ENCODE peak calls at places on chromosomes 5 and 9, in four cellular contexts. N, Q, G and P are unnamed samples.

GRCh38 chr5:142432961-142433360 is 108.1 kb upstream of the SPRY4 start:
- DNase-seq in N (no peak), Q (no peak), G (no peak), P (no peak)

GRCh38 chr5:90135979-90136378 is 273.6 kb downstream of the CETN3 start:
- DNase-seq in N (peak; percentile 16), Q (peak; percentile 31), G (no peak), P (peak; percentile 14)

GRCh38 chr9:3261484-3261883 is 264.3 kb downstream of the RFX3 start:
- DNase-seq in N (no peak), Q (no peak), G (no peak), P (no peak)

GRCh38 chr9:16030513-16031185 is 477.8 kb downstream of the CCDC171 start:
- DNase-seq in N (peak; percentile 25), Q (no peak), G (peak; percentile 35), P (no peak)

GRCh38 chr5:82861705-82862104 is 215.5 kb downstream of the TMEM167A start:
- DNase-seq in N (no peak), Q (no peak), G (no peak), P (no peak)

GRCh38 chr5:163190283-163190682 is 247.1 kb upstream of the CCNG1 start:
- DNase-seq in N (no peak), Q (no peak), G (peak; percentile 9), P (no peak)

GRCh38 chr9:123597926-123598556 is 242.0 kb downstream of the CRB2 start:
- DNase-seq in N (no peak), Q (peak; percentile 23), G (no peak), P (no peak)

GRCh38 chr5:57442080-57442839 is 40.4 kb downstream of the ACTBL2 start:
- DNase-seq in N (peak; percentile 14), Q (no peak), G (no peak), P (peak; percentile 15)

GRCh38 chr5:52829664-52830063 is 41.9 kb downstream of the ITGA1 start:
- DNase-seq in N (no peak), Q (no peak), G (no peak), P (no peak)

GRCh38 chr5:169139381-169140125 is 161.4 kb downstream of the SLIT3 start:
- DNase-seq in N (peak; percentile 91), Q (no peak), G (no peak), P (no peak)

GRCh38 chr9:129887210-129888084 is 52.2 kb downstream of the USP20 start:
- DNase-seq in N (no peak), Q (no peak), G (peak; percentile 56), P (peak; percentile 87)

GRCh38 chr5:133746834-133747233 is 134.5 kb upstream of the FSTL4 start:
- DNase-seq in N (peak; percentile 51), Q (peak; percentile 4), G (no peak), P (peak; percentile 67)

GRCh38 chr5:57884346-57885102 is 401.9 kb upstream of the ACTBL2 start:
- DNase-seq in N (no peak), Q (no peak), G (no peak), P (no peak)

GRCh38 chr9:72365525-72366256 is 683 bp upstream of the ZFAND5 start:
- DNase-seq in N (peak; percentile 89), Q (peak; percentile 70), G (peak; percentile 28), P (peak; percentile 20)

GRCh38 chr9:81689343-81690175 is at the start of gene TLE1:
- DNase-seq in N (peak; percentile 99), Q (peak; percentile 98), G (peak; percentile 20), P (no peak)

GRCh38 chr5:31674371-31674770 is 35.4 kb downstream of the PDZD2 start:
- DNase-seq in N (no peak), Q (no peak), G (no peak), P (no peak)

GRCh38 chr5:134240421-134240962 is 14.6 kb upstream of the PPP2CA start:
- DNase-seq in N (peak; percentile 58), Q (peak; percentile 44), G (no peak), P (no peak)

GRCh38 chr5:82942083-82942881 is 134.9 kb downstream of the TMEM167A start:
- DNase-seq in N (no peak), Q (no peak), G (no peak), P (no peak)

GRCh38 chr5:133371371-133372155 is 240.8 kb downstream of the FSTL4 start:
- DNase-seq in N (peak; percentile 28), Q (no peak), G (no peak), P (no peak)

GRCh38 chr9:71036501-71036900 is 84.9 kb downstream of the TRPM3 start:
- DNase-seq in N (no peak), Q (peak; percentile 6), G (no peak), P (no peak)

GRCh38 chr9:33042528-33042927 is 17.5 kb downstream of the DNAJA1 start:
- DNase-seq in N (no peak), Q (no peak), G (no peak), P (no peak)

GRCh38 chr5:114360816-114361723 is 800 bp upstream of the KCNN2 start:
- DNase-seq in N (peak; percentile 2), Q (no peak), G (no peak), P (no peak)
- TF ChIP-seq CHD4 in N (no peak), Q (no peak), G (no peak), P (no peak)

GRCh38 chr5:179978792-179979191 is 71.1 kb upstream of the TBC1D9B start:
- DNase-seq in N (no peak), Q (no peak), G (no peak), P (no peak)

GRCh38 chr5:179974946-179975712 is 67.4 kb upstream of the TBC1D9B start:
- DNase-seq in N (peak; percentile 46), Q (peak; percentile 32), G (no peak), P (peak; percentile 30)

GRCh38 chr5:179974281-179974945 is 66.7 kb upstream of the TBC1D9B start:
- DNase-seq in N (no peak), Q (no peak), G (no peak), P (no peak)

GRCh38 chr5:179973391-179973790 is 65.7 kb upstream of the TBC1D9B start:
- DNase-seq in N (no peak), Q (no peak), G (no peak), P (no peak)

DNA sequence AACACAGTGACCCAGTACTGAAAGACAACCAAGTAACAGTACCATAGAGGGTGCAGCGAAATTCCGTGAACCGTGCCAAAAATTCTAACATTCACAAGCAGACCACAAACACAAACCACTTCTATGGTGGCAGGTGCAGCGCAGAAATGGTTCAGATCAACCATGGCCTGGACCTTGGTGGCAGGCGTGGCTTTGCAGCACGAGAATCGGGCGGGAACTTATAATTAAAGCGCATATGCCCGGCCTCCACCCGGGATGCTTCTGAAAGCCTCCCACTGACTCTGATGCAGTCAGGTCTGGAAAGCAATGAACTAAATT is 68.0 kb upstream of the TBC1D9B start:
- DNase-seq in N (no peak), Q (no peak), G (no peak), P (no peak)
- TF ChIP-seq CHD4 in N (no peak), Q (no peak), G (no peak), P (no peak)

GRCh38 chr9:84229186-84229585 is 111.4 kb downstream of the SLC28A3 start:
- DNase-seq in N (no peak), Q (no peak), G (no peak), P (no peak)

GRCh38 chr9:84226126-84226525 is 114.4 kb downstream of the SLC28A3 start:
- DNase-seq in N (no peak), Q (no peak), G (no peak), P (no peak)

GRCh38 chr9:84228130-84228735 is 112.3 kb downstream of the SLC28A3 start:
- DNase-seq in N (no peak), Q (no peak), G (no peak), P (no peak)

GRCh38 chr9:84235516-84235915 is 105.0 kb downstream of the SLC28A3 start:
- DNase-seq in N (no peak), Q (no peak), G (no peak), P (no peak)

GRCh38 chr9:84230355-84231136 is 110.0 kb downstream of the SLC28A3 start:
- DNase-seq in N (no peak), Q (no peak), G (no peak), P (no peak)
- TF ChIP-seq CHD4 in N (no peak), Q (no peak), G (no peak), P (no peak)

GRCh38 chr5:151870820-151871219 is 53.8 kb downstream of the GLRA1 start:
- DNase-seq in N (peak; percentile 32), Q (no peak), G (no peak), P (peak; percentile 7)
- TF ChIP-seq CHD4 in N (no peak), Q (no peak), G (no peak), P (no peak)